ENCODE peak calls at places on chromosomes 11 and 22, in six cellular contexts. K is cardiac fibroblast, D is RWPE1, G is hypothalamus, Q is NCI-H1092 treated with DMSO at 0.1 percent for 48 hours, L is activated T-helper 1 cell treated with Interleukin-2 at 50 U/mL for 16 hours. Y is an unnamed sample.

GRCh38 chr11:72723508-72723907 is 28.7 kb downstream of the ARAP1 start:
- DNase-seq in L (no peak), Q (no peak), G (no peak), D (no peak), K (no peak), Y (no peak)

GRCh38 chr22:43883012-43883661 is 8.7 kb downstream of the PNPLA5 start:
- DNase-seq in L (peak), G (no peak), K (peak), D (peak), Q (peak), Y (peak)

GRCh38 chr22:48888466-48889208 is 939.0 kb downstream of the BRD1 start:
- DNase-seq in G (no peak), D (no peak), L (no peak), Q (no peak), K (no peak), Y (no peak)

GRCh38 chr22:22818861-22819855 is 68.5 kb upstream of the IGLL5 start:
- DNase-seq in Q (no peak), K (no peak), L (peak), G (no peak), D (no peak), Y (no peak)

GRCh38 chr22:49046546-49047305 is 780.9 kb downstream of the BRD1 start:
- DNase-seq in D (no peak), G (peak), K (no peak), L (no peak), Q (peak), Y (no peak)

GRCh38 chr11:76830639-76831312 is 29.9 kb upstream of the ACER3 start:
- DNase-seq in K (peak), L (no peak), D (peak), G (no peak), Q (no peak), Y (no peak)

GRCh38 chr11:128734439-128735224 is 40.8 kb downstream of the FLI1 start:
- DNase-seq in Q (no peak), K (no peak), D (no peak), G (no peak), L (no peak), Y (no peak)

GRCh38 chr11:57491371-57492061 is 24.0 kb downstream of the SLC43A1 start:
- DNase-seq in K (peak), D (no peak), G (no peak), Q (no peak), L (peak), Y (peak)

GRCh38 chr11:71420455-71421241 is 27.5 kb downstream of the DHCR7 start:
- DNase-seq in K (peak), D (peak), Q (peak), G (no peak), L (no peak), Y (no peak)